ENCODE peak calls at places on chromosomes 1 and 21, in ten cellular contexts. G, D, X, V, N, A, E, U, Q and W are unnamed samples. For H3K4me1, the result is how much of the 10 kb centered on the place peaks cover.

GRCh38 chr1:21124846-21125245 is 51.9 kb downstream of the EIF4G3 start:
- DNase-seq in D (no peak), V (no peak), N (no peak), A (no peak), X (no peak), E (peak), G (no peak), Q (peak), U (no peak), W (no peak)

GRCh38 chr1:240906477-240906876 is 294.5 kb upstream of the GREM2 start:
- DNase-seq in U (no peak), Q (no peak), D (no peak), E (no peak), N (no peak), X (no peak), A (no peak), V (peak), G (peak), W (no peak)

GRCh38 chr1:47841356-47841755 is 155.8 kb downstream of the TRABD2B start:
- DNase-seq in G (no peak), X (no peak), D (no peak), A (no peak), N (no peak), Q (no peak), E (no peak), U (no peak), V (no peak), W (peak)

GRCh38 chr1:5501206-5501980 is 490.8 kb downstream of the NPHP4 start:
- DNase-seq in E (no peak), G (no peak), V (no peak), A (no peak), X (no peak), Q (no peak), N (no peak), D (no peak), U (no peak), W (no peak)

GRCh38 chr1:227032396-227032795 is 92.3 kb downstream of the COQ8A start:
- DNase-seq in Q (no peak), G (no peak), E (no peak), U (no peak), X (no peak), D (peak), V (no peak), N (no peak), A (no peak), W (no peak)

GRCh38 chr1:7549277-7549676 is 221.8 kb upstream of the VAMP3 start:
- DNase-seq in A (peak), G (peak), U (no peak), Q (peak), V (no peak), X (no peak), D (no peak), E (peak), N (no peak), W (peak)

GRCh38 chr1:237901284-237901870 is 10.7 kb upstream of the ZP4 start:
- DNase-seq in A (no peak), N (peak), Q (no peak), E (no peak), G (peak), V (peak), X (no peak), U (no peak), D (peak), W (no peak)

GRCh38 chr1:115837762-115838421 is 3.0 kb downstream of the NHLH2 start:
- DNase-seq in A (no peak), V (no peak), X (no peak), G (peak), U (no peak), E (no peak), N (peak), Q (no peak), D (peak), W (no peak)

GRCh38 chr1:23899070-23899469 is 14.1 kb downstream of the CNR2 start:
- DNase-seq in N (no peak), G (no peak), A (no peak), D (no peak), Q (no peak), V (no peak), X (no peak), U (no peak), E (no peak), W (no peak)

GRCh38 chr1:234699795-234700665 is 90.1 kb upstream of the IRF2BP2 start:
- DNase-seq in Q (peak), G (peak), X (peak), N (no peak), D (no peak), A (no peak), U (no peak), V (no peak), E (peak), W (no peak)

GRCh38 chr1:160047116-160047991 is 15.6 kb upstream of the PIGM start:
- DNase-seq in X (no peak), V (no peak), D (no peak), A (no peak), N (no peak), Q (no peak), U (no peak), G (no peak), E (no peak), W (no peak)

GRCh38 chr1:172658871-172659453 is at the start of gene FASLG:
- DNase-seq in D (no peak), V (no peak), G (no peak), N (no peak), A (no peak), U (no peak), X (no peak), Q (peak), E (no peak), W (no peak)

GRCh38 chr1:228062085-228062791 is 20.3 kb upstream of the ARF1 start:
- DNase-seq in U (no peak), D (no peak), Q (no peak), X (no peak), V (no peak), A (no peak), G (no peak), N (no peak), E (no peak), W (no peak)

GRCh38 chr1:15412843-15413242 is 3.2 kb downstream of the EFHD2 start:
- DNase-seq in A (no peak), D (no peak), G (no peak), U (no peak), X (no peak), Q (no peak), E (no peak), V (peak), N (no peak), W (no peak)

GRCh38 chr1:15411593-15412487 is 2.2 kb downstream of the EFHD2 start:
- DNase-seq in E (peak), X (no peak), N (no peak), A (peak), G (no peak), Q (peak), V (peak), U (peak), D (no peak), W (no peak)

GRCh38 chr1:15413563-15414449 is 4.1 kb downstream of the EFHD2 start:
- DNase-seq in Q (no peak), A (no peak), E (no peak), X (no peak), V (no peak), U (no peak), D (no peak), N (no peak), G (no peak), W (no peak)

GRCh38 chr1:15412488-15412800 is 2.8 kb downstream of the EFHD2 start:
- DNase-seq in X (no peak), V (no peak), E (no peak), G (no peak), D (no peak), U (no peak), A (no peak), N (no peak), Q (no peak), W (no peak)

GRCh38 chr1:15414450-15414823 is 4.7 kb downstream of the EFHD2 start:
- DNase-seq in V (no peak), X (no peak), D (no peak), N (no peak), U (no peak), Q (no peak), E (no peak), A (no peak), G (no peak), W (no peak)
- H3K4me1 ChIP-seq in V (under half), X (under half), D (under half), N (under half), U (half or more), Q (under half), E (under half), A (half or more), G (under half), W (half or more)

DNA sequence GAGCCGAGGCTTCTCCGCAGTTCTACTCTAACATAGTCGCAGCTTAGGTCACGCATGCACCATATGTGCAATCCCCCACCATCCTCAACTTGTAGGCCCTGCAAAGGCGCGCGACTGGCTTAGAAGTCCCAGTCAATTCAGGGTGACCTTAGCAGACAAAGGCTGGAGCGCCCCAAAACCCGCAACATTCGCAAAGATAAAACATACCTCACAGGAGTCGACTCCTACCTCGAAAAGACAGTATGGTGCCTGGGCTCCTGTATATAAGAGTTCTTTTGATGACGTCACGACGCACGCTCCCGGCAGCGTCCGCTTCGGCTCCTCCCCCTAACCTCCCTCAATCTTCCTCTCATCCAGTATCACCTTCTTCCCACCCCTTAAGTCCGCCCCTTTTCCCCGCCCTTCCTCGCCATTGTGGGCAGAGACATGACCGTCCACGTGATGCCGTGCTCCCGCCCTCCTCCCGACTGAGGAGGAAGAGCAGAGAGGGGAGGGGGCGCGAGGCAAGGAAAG is at the start of gene GAS5:
- DNase-seq in G (peak), V (peak), X (peak), Q (peak), A (peak), D (peak), N (peak), E (peak), U (peak), W (peak)
- H3K4me1 ChIP-seq in G (under half), V (under half), X (under half), Q (under half), A (half or more), D (under half), N (under half), E (under half), U (half or more), W (under half)

DNA sequence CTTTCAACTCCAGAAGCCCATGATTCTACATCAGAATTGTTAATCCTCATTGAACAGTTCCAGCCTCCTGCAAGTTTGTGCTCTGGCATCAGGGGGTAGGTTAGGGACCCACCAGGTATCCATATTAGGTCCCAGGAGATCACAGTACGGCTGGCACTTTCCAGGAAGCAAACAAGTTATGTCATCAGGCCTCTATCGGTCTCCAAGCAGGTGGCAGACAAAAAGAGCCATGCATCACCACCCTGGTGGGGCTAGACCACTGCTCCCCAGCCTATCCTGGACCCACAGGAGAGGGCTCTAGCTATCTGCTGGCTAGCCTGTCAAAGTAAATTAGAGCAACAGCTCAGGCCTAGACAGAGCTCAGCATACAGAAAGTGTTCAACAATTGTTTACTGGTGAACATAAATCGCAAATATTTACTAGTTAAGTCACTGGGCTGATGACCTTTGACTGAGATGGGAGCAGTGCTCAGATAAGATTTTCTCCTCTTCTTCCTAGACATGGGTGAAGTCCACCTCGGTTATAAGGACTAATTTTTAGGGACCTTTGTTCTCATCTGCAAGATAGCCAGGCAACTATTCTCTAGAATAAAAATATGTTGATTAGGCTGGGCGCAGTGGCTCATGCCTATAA is 6.4 kb downstream of the NUAK2 start:
- DNase-seq in X (no peak), N (no peak), Q (no peak), G (no peak), E (no peak), D (no peak), A (no peak), V (no peak), U (no peak), W (no peak)
- H3K4me1 ChIP-seq in X (half or more), N (half or more), Q (under half), G (under half), E (under half), D (half or more), A (half or more), V (under half), U (half or more), W (under half)

GRCh38 chr21:25984538-25984937 is 186.0 kb downstream of the APP start:
- DNase-seq in N (no peak), G (no peak), D (no peak), U (no peak), V (no peak), A (no peak), E (no peak), X (no peak), Q (no peak), W (no peak)

GRCh38 chr21:25977068-25977611 is 193.4 kb downstream of the APP start:
- DNase-seq in G (no peak), D (no peak), E (no peak), Q (no peak), U (no peak), X (no peak), V (no peak), A (no peak), N (no peak), W (no peak)

GRCh38 chr21:25979845-25980433 is 190.6 kb downstream of the APP start:
- DNase-seq in X (no peak), A (no peak), G (no peak), U (no peak), N (no peak), E (no peak), V (no peak), Q (no peak), D (no peak), W (no peak)

GRCh38 chr21:25983745-25984144 is 186.8 kb downstream of the APP start:
- DNase-seq in X (no peak), V (peak), D (no peak), N (no peak), G (no peak), Q (no peak), E (no peak), U (no peak), A (no peak), W (no peak)

GRCh38 chr21:25980710-25981109 is 189.9 kb downstream of the APP start:
- DNase-seq in N (no peak), G (no peak), E (no peak), X (no peak), Q (no peak), A (no peak), V (no peak), U (no peak), D (no peak), W (peak)
- H3K4me1 ChIP-seq in N (under half), G (under half), E (under half), X (under half), Q (under half), A (under half), V (under half), U (half or more), D (under half), W (under half)

GRCh38 chr1:30749691-30750583 is 7.6 kb downstream of the LAPTM5 start:
- DNase-seq in Q (no peak), E (no peak), X (no peak), A (no peak), V (no peak), G (no peak), U (no peak), N (no peak), D (no peak), W (no peak)
- H3K4me1 ChIP-seq in Q (under half), E (under half), X (under half), A (half or more), V (under half), G (under half), U (under half), N (under half), D (under half), W (under half)

DNA sequence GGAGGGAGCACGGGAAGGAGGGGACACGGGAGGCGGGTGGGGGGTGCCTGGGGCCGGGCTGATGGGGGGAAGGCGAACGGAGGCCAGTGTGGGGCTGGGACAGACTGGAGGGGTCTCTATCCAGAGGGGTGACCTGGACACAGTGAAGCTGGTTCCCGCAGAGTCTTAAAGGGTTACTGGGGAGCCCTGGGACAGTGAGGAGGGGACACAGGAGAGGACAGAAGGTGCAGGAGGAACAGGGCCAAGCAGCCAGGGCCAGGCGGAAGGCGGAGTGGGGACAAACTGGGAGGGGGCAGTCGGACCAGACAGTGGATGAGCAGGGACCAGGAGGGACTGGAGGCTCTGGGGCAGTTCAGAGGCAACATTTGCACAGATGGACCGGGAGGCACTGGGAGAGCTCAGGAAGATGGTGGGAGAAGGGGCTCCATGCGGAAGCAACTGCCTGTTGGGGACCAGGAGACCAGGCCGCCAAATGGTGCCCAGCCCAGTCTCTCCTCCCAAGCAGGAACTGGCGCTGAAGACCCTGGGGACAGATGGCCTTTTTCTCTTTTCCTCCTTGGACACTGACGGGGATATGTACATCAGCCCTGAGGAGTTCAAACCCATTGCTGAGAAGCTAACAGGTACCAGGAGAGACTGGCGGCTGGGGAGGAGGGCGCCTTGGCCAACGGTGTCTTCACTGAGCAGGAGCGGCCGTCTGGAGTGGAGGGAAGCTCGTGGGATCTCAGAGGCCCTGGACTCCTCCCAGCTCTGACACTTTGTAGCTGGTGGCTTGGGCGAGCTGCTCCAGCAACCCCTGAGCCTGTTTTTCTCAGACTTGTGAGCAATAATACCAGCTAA is 765 bp downstream of the SELENON start:
- DNase-seq in A (no peak), U (no peak), V (no peak), X (no peak), E (no peak), D (no peak), N (no peak), Q (no peak), G (no peak), W (no peak)
- H3K4me1 ChIP-seq in A (half or more), U (half or more), V (under half), X (half or more), E (under half), D (under half), N (under half), Q (under half), G (under half), W (under half)